ENCODE peak calls at places on chromosomes 5 and 9, in five cellular contexts. N is IMR-90, T is heart left ventricle, C is suprapubic skin, J is ovary. B is an unnamed sample.

GRCh38 chr5:33558489-33558888 is 117.7 kb downstream of the TARS1 start:
- DNase-seq in N (no peak), T (no peak), C (no peak), J (no peak), B (no peak)

GRCh38 chr9:128245293-128246151 is 30.3 kb downstream of the GOLGA2 start:
- DNase-seq in N (peak; percentile 81), T (peak; percentile 78), C (no peak), J (peak; percentile 60), B (peak; percentile 46)

GRCh38 chr9:18979367-18979766 is 53.6 kb downstream of the SAXO1 start:
- DNase-seq in N (peak; percentile 71), T (no peak), C (no peak), J (no peak), B (no peak)

GRCh38 chr9:35563791-35564197 is 41.3 kb upstream of the TESK1 start:
- DNase-seq in N (no peak), T (no peak), C (no peak), J (peak; percentile 72), B (no peak)

GRCh38 chr9:87080512-87081225 is 133.4 kb upstream of the GAS1 start:
- DNase-seq in N (no peak), T (no peak), C (no peak), J (no peak), B (no peak)

GRCh38 chr5:67447732-67448131 is 251.1 kb upstream of the CD180 start:
- DNase-seq in N (no peak), T (no peak), C (no peak), J (no peak), B (no peak)

GRCh38 chr5:8864053-8864452 is 681.8 kb downstream of the SEMA5A start:
- DNase-seq in N (peak; percentile 28), T (no peak), C (no peak), J (no peak), B (no peak)

GRCh38 chr9:131387394-131387793 is 6.5 kb upstream of the PRRC2B start:
- DNase-seq in N (no peak), T (no peak), C (no peak), J (no peak), B (no peak)

GRCh38 chr9:94804917-94805544 is 78.5 kb downstream of the AOPEP start:
- DNase-seq in N (no peak), T (no peak), C (no peak), J (no peak), B (no peak)

GRCh38 chr5:5572010-5572982 is 149.8 kb downstream of the ICE1 start:
- DNase-seq in N (no peak), T (no peak), C (no peak), J (peak; percentile 40), B (no peak)

GRCh38 chr5:156230887-156231286 is 96.1 kb upstream of the SGCD start:
- DNase-seq in N (no peak), T (no peak), C (no peak), J (no peak), B (no peak)

GRCh38 chr5:37789991-37790390 is 49.9 kb downstream of the GDNF start:
- DNase-seq in N (peak; percentile 70), T (no peak), C (no peak), J (no peak), B (no peak)

GRCh38 chr9:35790385-35791291 is 753 bp upstream of the NPR2 start:
- DNase-seq in N (peak; percentile 83), T (peak; percentile 68), C (peak; percentile 83), J (peak; percentile 76), B (peak; percentile 45)

GRCh38 chr9:7118653-7119052 is 360.9 kb downstream of the KDM4C start:
- DNase-seq in N (no peak), T (no peak), C (no peak), J (no peak), B (no peak)

GRCh38 chr9:7403839-7404238 is 395.7 kb downstream of the DMAC1 start:
- DNase-seq in N (no peak), T (no peak), C (no peak), J (no peak), B (no peak)

GRCh38 chr5:81302596-81302995 is 1.2 kb downstream of the ZCCHC9 start:
- DNase-seq in N (peak; percentile 31), T (no peak), C (no peak), J (no peak), B (no peak)

GRCh38 chr5:81297531-81297930 is 3.9 kb upstream of the ZCCHC9 start:
- DNase-seq in N (no peak), T (no peak), C (no peak), J (no peak), B (no peak)

GRCh38 chr5:81305783-81306182 is 4.4 kb downstream of the ZCCHC9 start:
- DNase-seq in N (no peak), T (no peak), C (no peak), J (no peak), B (no peak)

GRCh38 chr5:81303563-81303962 is 2.2 kb downstream of the ZCCHC9 start:
- DNase-seq in N (peak; percentile 94), T (no peak), C (no peak), J (no peak), B (no peak)

DNA sequence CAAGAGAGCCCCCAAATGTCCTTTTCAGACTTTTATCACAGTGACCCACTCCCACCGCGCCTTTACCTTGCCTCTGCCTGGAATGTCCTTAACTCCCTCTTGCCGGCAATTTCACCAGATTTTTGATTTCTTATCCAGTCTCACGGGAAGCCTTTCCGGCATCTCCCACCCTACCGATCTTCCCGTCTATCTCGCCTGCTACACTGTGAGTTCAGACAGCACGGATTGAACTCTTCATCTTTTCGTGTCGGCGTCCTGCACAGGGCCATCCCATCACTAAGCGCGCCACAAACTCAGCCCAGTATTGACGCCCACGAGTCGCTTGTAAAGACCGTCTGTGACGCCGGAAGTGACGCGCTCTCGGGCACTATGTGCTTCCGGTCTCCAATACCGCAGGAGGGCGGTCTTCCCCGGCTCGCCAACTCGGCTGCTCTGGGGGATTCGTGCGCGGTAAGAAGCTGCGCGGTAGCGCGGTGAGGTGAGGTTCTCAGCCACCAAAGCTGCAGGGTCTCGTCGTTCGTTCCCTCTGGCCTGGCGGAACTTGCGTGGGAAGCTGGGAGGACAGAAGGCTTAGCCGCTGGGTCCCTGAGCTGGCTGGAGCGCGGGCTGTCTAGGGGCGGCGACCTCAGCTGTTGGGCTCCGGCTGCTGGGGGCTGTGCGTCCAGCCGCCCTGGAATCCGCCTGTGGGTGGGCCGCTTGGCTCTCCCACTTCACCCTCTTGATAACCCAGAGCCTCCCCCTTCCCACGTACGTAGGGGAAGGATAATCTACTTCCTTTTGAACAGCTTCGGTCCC is at the start of gene ZCCHC9:
- DNase-seq in N (peak; percentile 96), T (peak; percentile 97), C (peak; percentile 95), J (peak; percentile 95), B (peak; percentile 96)
- TF ChIP-seq POLR2A in N (peak; percentile 94), T (no peak), C (peak; percentile 72), J (peak; percentile 84), B (peak; percentile 93)

GRCh38 chr9:82532504-82532903 is 530.4 kb downstream of the RASEF start:
- DNase-seq in N (peak; percentile 19), T (no peak), C (no peak), J (no peak), B (no peak)
- TF ChIP-seq CTCF in N (peak; percentile 35), T (peak; percentile 40), C (no peak), J (no peak), B (peak; percentile 53)

DNA sequence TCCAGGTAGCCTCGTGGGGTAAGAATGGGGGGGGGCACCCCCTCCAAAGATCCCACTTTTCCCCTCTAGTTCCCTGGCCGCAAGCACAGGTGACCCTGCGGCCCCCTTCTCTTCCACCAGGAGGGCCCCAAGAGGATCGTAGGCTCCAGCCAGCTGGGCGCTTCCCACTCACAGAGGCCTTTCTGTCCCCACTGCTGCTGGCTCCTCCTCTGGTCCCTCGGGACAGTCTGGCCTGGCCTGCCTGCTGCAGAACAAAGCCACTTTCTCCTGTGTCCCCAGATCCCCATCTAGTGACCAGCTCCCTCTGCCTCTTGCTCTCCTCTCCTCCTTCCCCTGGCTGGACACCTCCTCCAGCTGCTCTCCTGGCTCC is 534 bp upstream of the SAPCD2 start:
- DNase-seq in N (no peak), T (peak; percentile 85), C (peak; percentile 75), J (no peak), B (no peak)
- TF ChIP-seq POLR2A in N (no peak), T (no peak), C (no peak), J (no peak), B (no peak)

GRCh38 chr5:143106175-143106574 is 297.3 kb downstream of the NR3C1 start:
- DNase-seq in N (peak; percentile 77), T (no peak), C (no peak), J (peak; percentile 36), B (peak; percentile 52)
- TF ChIP-seq CTCF in N (peak; percentile 46), T (peak; percentile 45), C (no peak), J (no peak), B (peak; percentile 34)

DNA sequence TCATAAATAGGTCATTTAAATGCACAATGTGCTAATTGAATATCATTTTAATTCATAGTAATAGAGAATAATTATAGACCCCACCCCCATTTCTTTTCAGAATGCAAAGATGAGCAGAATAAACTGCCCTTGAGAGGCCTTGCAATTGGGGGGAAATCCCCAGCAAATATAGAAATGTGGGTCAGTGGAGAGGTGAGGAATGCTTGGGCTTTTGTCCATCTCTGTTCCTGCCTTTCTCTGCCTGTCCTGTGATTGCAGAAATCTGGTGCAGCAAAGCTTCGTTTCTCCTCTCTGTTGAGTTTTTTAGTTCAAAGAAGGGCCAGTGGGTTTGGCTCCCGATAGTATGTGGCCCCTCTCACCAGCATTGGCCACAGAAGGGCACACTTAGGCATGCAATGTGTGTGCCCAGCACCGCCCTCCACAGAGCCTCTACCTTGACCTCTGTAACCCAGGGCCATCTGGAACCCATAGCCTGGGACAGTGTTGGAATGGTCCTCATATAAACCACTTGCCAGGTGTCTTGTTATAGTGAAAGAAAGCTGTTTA is 164.2 kb downstream of the SEMA6A start:
- DNase-seq in N (peak; percentile 5), T (no peak), C (no peak), J (no peak), B (no peak)
- TF ChIP-seq POLR2A in N (no peak), T (no peak), C (no peak), J (no peak), B (no peak)